ENCODE peak calls at places on chromosomes 16 and 17, in four cellular contexts. P is HepG2, J is GM12878, G is K562. C is an unnamed sample.
A peak's percentile ranks its signal among the peaks of the same experiment; 100 is the strongest.

GRCh38 chr17:44219126-44219635 is 294 bp downstream of the UBTF start:
- DNase-seq in P (peak; percentile 48), J (no peak), G (peak; percentile 76), C (no peak)

GRCh38 chr16:8892101-8892575 is 10.0 kb downstream of the LITAFD start:
- DNase-seq in P (no peak), J (peak; percentile 42), G (no peak), C (no peak)

GRCh38 chr17:59748591-59748990 is 41.1 kb downstream of the VMP1 start:
- DNase-seq in P (no peak), J (no peak), G (no peak), C (no peak)

GRCh38 chr17:74290340-74290739 is 16.3 kb downstream of the DNAI2 start:
- DNase-seq in P (no peak), J (no peak), G (peak; percentile 34), C (no peak)

GRCh38 chr17:61770752-61771533 is 92.4 kb downstream of the BRIP1 start:
- DNase-seq in P (no peak), J (no peak), G (no peak), C (no peak)

GRCh38 chr17:35084987-35085386 is 21.5 kb upstream of the RFFL start:
- DNase-seq in P (no peak), J (no peak), G (peak; percentile 31), C (no peak)

GRCh38 chr16:22322741-22323140 is 25.5 kb downstream of the POLR3E start:
- DNase-seq in P (no peak), J (no peak), G (no peak), C (no peak)

GRCh38 chr17:35713069-35713728 is 18.2 kb upstream of the RASL10B start:
- DNase-seq in P (peak; percentile 87), J (no peak), G (no peak), C (no peak)

GRCh38 chr16:83473109-83473508 is 334.7 kb upstream of the HSBP1 start:
- DNase-seq in P (no peak), J (no peak), G (no peak), C (peak; percentile 24)

GRCh38 chr16:57736419-57737281 is 1.1 kb downstream of the KATNB1 start:
- DNase-seq in P (peak; percentile 86), J (no peak), G (peak; percentile 54), C (no peak)

GRCh38 chr16:47965439-47965838 is 190.4 kb downstream of the ABCC12 start:
- DNase-seq in P (no peak), J (no peak), G (no peak), C (peak; percentile 15)

GRCh38 chr17:18921912-18922451 is 30.0 kb upstream of the SLC5A10 start:
- DNase-seq in P (no peak), J (peak; percentile 90), G (no peak), C (no peak)
- TF ChIP-seq CBX5 in P (no peak), J (no peak), G (no peak), C (no peak)

DNA sequence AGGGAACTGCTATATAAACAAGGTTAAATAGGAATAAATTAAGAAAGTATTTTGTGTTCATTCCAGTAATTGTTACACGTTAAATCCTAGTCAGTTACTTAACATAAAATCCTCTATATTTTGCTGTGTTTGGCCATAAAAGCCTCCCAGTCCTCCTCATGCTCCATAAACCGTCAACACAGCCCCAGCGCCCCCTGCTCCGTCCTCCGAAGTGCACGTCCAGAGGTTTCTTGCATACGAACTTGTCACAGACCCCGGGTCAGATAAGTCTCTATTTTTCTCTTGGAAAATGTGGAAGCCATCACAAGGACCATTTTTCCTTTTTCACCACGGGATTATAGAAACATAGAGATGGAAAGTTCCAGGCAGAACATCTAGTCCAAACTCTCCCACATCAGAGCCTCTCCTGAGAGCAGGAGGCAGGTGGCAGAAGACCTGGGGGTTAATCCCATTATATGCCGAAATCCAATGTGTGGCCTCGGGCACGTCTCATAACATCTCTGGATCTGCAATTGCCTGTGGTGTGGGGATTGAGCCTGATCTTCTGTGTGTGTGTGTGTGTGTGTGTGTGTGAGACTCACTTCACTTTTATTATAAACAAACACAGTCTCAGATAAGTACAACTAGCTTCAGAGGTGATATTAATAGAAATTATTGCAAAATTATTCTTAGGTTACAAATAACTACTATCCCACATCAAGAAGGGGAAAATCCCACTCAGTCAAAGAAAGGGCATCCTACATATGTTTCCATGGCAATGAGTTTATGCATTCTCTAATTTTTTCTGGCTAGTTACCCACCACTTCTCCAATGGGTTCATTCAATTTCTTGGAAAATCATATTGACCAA is 199.0 kb downstream of the FOXL1 start:
- DNase-seq in P (no peak), J (no peak), G (no peak), C (no peak)
- TF ChIP-seq HDAC6 in P (no peak), J (no peak), G (no peak), C (no peak)

GRCh38 chr17:17124341-17124740 is 81.8 kb downstream of the PLD6 start:
- DNase-seq in P (no peak), J (no peak), G (no peak), C (no peak)

GRCh38 chr17:17127156-17127555 is 79.0 kb downstream of the PLD6 start:
- DNase-seq in P (no peak), J (no peak), G (no peak), C (no peak)

GRCh38 chr17:17127730-17128291 is 78.3 kb downstream of the PLD6 start:
- DNase-seq in P (no peak), J (no peak), G (no peak), C (no peak)

GRCh38 chr17:17126131-17127110 is 79.7 kb downstream of the PLD6 start:
- DNase-seq in P (no peak), J (no peak), G (no peak), C (no peak)

DNA sequence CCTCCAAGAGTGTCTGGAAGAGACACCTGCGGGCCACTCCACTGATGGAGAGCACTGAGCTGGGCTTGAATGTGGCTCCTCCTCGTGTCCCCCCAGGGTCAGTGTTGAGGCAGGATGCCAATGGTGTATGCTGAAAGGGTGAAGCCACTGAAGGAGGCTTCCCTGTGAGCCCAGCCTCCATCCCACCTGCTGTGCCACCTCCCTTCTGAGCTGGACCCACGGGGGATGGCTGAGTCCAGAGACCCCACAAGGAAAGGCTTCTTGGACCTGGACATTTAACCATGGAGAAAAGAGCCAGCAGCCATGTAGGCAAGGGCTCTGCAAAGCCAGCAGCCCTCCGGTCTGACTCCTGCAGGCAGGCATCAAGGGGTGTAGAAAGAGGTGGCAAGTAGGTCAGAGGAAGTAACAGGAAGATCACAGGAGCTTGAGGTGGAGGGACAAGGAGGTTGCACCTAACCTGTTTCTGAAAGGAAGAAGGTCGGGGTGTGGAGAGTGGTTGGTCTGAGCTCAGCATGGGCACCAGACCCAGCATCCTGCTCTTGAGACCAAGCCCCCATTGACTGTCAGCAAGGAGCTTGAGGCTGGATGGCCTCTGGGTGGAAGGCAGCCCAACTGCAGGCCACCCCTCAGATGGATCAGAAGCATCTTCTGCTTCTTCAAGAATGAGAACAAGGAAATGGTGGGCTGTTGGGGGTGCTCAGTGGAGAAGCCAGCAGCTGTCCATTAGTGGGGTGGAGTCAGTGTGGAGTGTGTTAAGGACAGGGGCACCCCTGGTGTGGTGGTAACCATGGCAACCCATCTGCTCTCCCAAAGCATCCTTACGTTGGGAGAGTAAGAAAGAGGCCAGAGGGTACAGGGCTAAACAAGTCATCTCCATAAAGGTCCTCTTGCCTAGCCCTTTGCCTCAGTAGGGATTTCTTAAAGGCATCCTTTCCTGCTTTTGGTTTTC is 80.7 kb downstream of the PLD6 start:
- DNase-seq in P (no peak), J (no peak), G (no peak), C (no peak)
- H3K27ac ChIP-seq in P (no peak overlapping the region), J (no peak overlapping the region), G (no peak overlapping the region), C (no peak overlapping the region)

GRCh38 chr16:55271945-55272513 is 52.0 kb upstream of the IRX6 start:
- DNase-seq in P (no peak), J (no peak), G (no peak), C (no peak)
- TF ChIP-seq CBX5 in P (no peak), J (no peak), G (no peak), C (no peak)

GRCh38 chr17:82177276-82177675 is 35.4 kb downstream of the CCDC57 start:
- DNase-seq in P (no peak), J (no peak), G (no peak), C (no peak)

GRCh38 chr17:82172461-82173160 is 40.0 kb downstream of the CCDC57 start:
- DNase-seq in P (no peak), J (no peak), G (no peak), C (no peak)

GRCh38 chr17:82173351-82174041 is 39.1 kb downstream of the CCDC57 start:
- DNase-seq in P (no peak), J (no peak), G (peak; percentile 37), C (peak; percentile 68)

GRCh38 chr17:82175951-82176350 is 36.7 kb downstream of the CCDC57 start:
- DNase-seq in P (peak; percentile 18), J (no peak), G (no peak), C (no peak)

GRCh38 chr17:82175166-82175565 is 37.5 kb downstream of the CCDC57 start:
- DNase-seq in P (no peak), J (no peak), G (no peak), C (no peak)
- TF ChIP-seq HDAC6 in P (no peak), J (no peak), G (no peak), C (no peak)

DNA sequence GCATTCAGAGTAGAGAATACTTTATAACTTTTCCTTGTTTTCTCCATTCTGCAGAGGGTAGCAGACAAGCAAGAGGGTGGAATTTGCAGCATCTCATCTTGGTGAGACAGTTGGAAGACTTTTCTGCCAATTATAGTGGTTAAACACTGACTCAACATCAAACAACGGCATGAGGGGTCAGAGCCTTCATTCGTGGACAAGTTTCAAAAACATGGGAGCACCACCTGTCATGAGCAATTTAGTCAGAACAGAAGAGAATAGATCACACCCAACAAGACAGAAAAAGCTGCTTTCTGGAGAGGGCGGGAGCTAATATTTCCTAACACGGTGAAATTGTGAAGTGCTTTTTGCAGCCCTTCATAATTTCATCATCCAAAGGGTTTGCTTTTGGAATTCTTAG is 17.9 kb upstream of the ZNF652 start:
- DNase-seq in P (no peak), J (no peak), G (no peak), C (no peak)
- H3K27ac ChIP-seq in P (no peak overlapping the region), J (no peak overlapping the region), G (no peak overlapping the region), C (no peak overlapping the region)

GRCh38 chr16:11342021-11342855 is 3.0 kb upstream of the RMI2 start:
- DNase-seq in P (no peak), J (no peak), G (no peak), C (no peak)

GRCh38 chr16:11345040-11345862 is at the start of gene RMI2:
- DNase-seq in P (peak; percentile 99), J (peak; percentile 77), G (peak; percentile 100), C (peak; percentile 84)

GRCh38 chr16:11340710-11341109 is 4.5 kb upstream of the RMI2 start:
- DNase-seq in P (peak; percentile 70), J (no peak), G (no peak), C (no peak)

GRCh38 chr16:11346700-11347319 is 1.6 kb downstream of the RMI2 start:
- DNase-seq in P (no peak), J (no peak), G (no peak), C (no peak)

GRCh38 chr16:11341371-11341770 is 3.9 kb upstream of the RMI2 start:
- DNase-seq in P (no peak), J (no peak), G (no peak), C (no peak)
- TF ChIP-seq CBX5 in P (no peak), J (no peak), G (no peak), C (no peak)